ENCODE peak calls at places on chromosome X, in ten cellular contexts. V, L, H, Z, C, A, N, M, F and J are unnamed samples.

GRCh38 chrX:100449696-100450606 is 39.9 kb upstream of the PCDH19 start:
- DNase-seq in C (no peak), V (no peak), M (no peak), A (no peak), N (no peak), F (no peak), H (peak), Z (no peak), L (no peak), J (peak)

GRCh38 chrX:47643926-47644325 is 6.4 kb downstream of the ELK1 start:
- DNase-seq in Z (no peak), H (no peak), V (no peak), M (no peak), C (peak), L (no peak), N (no peak), A (no peak), F (no peak), J (no peak)

GRCh38 chrX:2692221-2693122 is 1.4 kb downstream of the CD99 start:
- DNase-seq in C (peak), N (peak), H (peak), Z (no peak), V (no peak), F (no peak), L (no peak), M (no peak), A (no peak), J (no peak)

GRCh38 chrX:119041175-119041574 is 31.6 kb upstream of the CT47C1 start:
- DNase-seq in A (no peak), M (peak), Z (peak), V (peak), N (no peak), C (no peak), F (peak), L (no peak), H (peak), J (no peak)

GRCh38 chrX:87338510-87338909 is 179.1 kb upstream of the KLHL4 start:
- DNase-seq in M (no peak), H (no peak), C (no peak), F (no peak), N (no peak), L (no peak), Z (peak), V (no peak), A (no peak), J (no peak)

GRCh38 chrX:149487292-149487691 is 17.8 kb downstream of the IDS start:
- DNase-seq in N (peak), H (no peak), Z (no peak), L (no peak), V (no peak), M (no peak), C (peak), A (no peak), F (no peak), J (no peak)

GRCh38 chrX:81528041-81528440 is 326.1 kb downstream of the SH3BGRL start:
- DNase-seq in C (no peak), Z (no peak), A (no peak), N (no peak), M (no peak), L (no peak), V (no peak), H (no peak), F (no peak), J (no peak)

GRCh38 chrX:126770179-126770578 is 49.4 kb upstream of the PRR32 start:
- DNase-seq in Z (peak), M (no peak), N (no peak), C (no peak), V (no peak), A (no peak), H (no peak), F (no peak), L (peak), J (no peak)

GRCh38 chrX:71609095-71609750 is 9.1 kb downstream of the CXCR3 start:
- DNase-seq in L (no peak), F (no peak), V (no peak), C (peak), N (no peak), Z (no peak), M (no peak), A (no peak), H (no peak), J (no peak)

GRCh38 chrX:41178201-41178600 is 93.0 kb downstream of the USP9X start:
- DNase-seq in A (no peak), L (no peak), F (no peak), H (no peak), V (peak), M (no peak), N (no peak), Z (no peak), C (peak), J (no peak)

GRCh38 chrX:11787564-11787963 is 29.5 kb downstream of the MSL3 start:
- DNase-seq in F (peak), L (peak), Z (no peak), V (peak), A (peak), N (peak), H (peak), M (peak), C (peak), J (peak)

GRCh38 chrX:34578237-34578636 is 78.8 kb downstream of the TMEM47 start:
- DNase-seq in F (no peak), N (no peak), L (no peak), H (no peak), V (peak), A (no peak), C (no peak), M (no peak), Z (peak), J (no peak)